ENCODE peak calls at places on chromosomes 13 and 19, in ten cellular contexts. A is PC-3; B is adrenal gland; R is heart right ventricle; Z is tibial artery; O is A673; W is CD8-positive, alpha-beta memory T cell; S is CD8-positive, alpha-beta T cell; H is bronchial epithelial cell; P is breast epithelium. K is an unnamed sample.

GRCh38 chr19:3612330-3612729 is 5.7 kb upstream of the TBXA2R start:
- DNase-seq in P (no peak), S (no peak), Z (no peak), R (no peak), B (no peak), H (no peak), O (no peak), A (no peak), W (no peak), K (no peak)

GRCh38 chr13:51538626-51539179 is 45.6 kb upstream of the WDFY2 start:
- DNase-seq in S (no peak), P (no peak), W (no peak), Z (no peak), H (no peak), B (no peak), R (no peak), O (no peak), A (no peak), K (no peak)

GRCh38 chr13:65336916-65337315 is 1893.2 kb downstream of the PCDH9 start:
- DNase-seq in W (no peak), O (peak; percentile 14), R (no peak), P (no peak), S (no peak), B (no peak), A (no peak), Z (no peak), H (no peak), K (no peak)

GRCh38 chr13:108676620-108677019 is 47.2 kb downstream of the MYO16 start:
- DNase-seq in Z (no peak), B (no peak), O (no peak), W (no peak), R (no peak), H (no peak), A (no peak), P (no peak), S (no peak), K (no peak)

GRCh38 chr19:18768997-18769891 is 21.9 kb downstream of the COMP start:
- DNase-seq in A (no peak), Z (no peak), W (no peak), P (peak; percentile 67), O (no peak), S (no peak), B (no peak), H (no peak), R (no peak), K (no peak)

GRCh38 chr19:27964165-27964564 is 1248.8 kb downstream of the UQCRFS1 start:
- DNase-seq in Z (no peak), P (no peak), A (no peak), W (no peak), O (no peak), R (no peak), B (no peak), S (no peak), H (no peak), K (no peak)

GRCh38 chr13:101829484-101829883 is 377.0 kb downstream of the ITGBL1 start:
- DNase-seq in O (no peak), A (no peak), R (no peak), H (no peak), S (no peak), Z (no peak), B (no peak), W (no peak), P (no peak), K (no peak)

GRCh38 chr19:8487137-8487851 is 15.1 kb downstream of the PRAM1 start:
- DNase-seq in W (peak; percentile 35), B (peak; percentile 40), P (no peak), H (no peak), O (no peak), S (peak; percentile 29), R (no peak), Z (no peak), A (no peak), K (no peak)

DNA sequence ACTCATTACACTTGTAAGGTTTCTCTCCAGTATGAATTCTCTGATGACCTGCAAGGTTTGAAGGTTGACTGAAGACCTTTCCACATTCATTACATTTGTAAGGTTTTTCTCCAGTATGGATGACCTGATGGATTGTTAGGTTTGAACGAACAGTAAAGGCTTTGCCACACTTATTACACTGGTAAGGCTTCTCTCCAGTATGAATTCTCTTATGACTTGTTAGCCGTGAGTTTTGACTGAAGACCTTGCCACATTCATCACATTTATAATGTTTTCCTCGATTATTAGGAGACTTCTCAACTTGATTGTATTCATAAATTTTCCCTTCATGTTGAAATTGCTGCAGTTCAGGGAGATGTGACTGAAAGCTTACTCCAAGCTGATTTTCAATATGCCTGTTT is 6.8 kb upstream of the ZNF347 start:
- DNase-seq in H (no peak), A (no peak), B (no peak), Z (no peak), W (no peak), O (no peak), S (no peak), P (no peak), R (no peak), K (no peak)
- H3K4me3 ChIP-seq in H (no peak overlapping the region), A (no peak overlapping the region), B (no peak overlapping the region), Z (no peak overlapping the region), W (no peak overlapping the region), O (no peak overlapping the region), S (no peak overlapping the region), P (no peak overlapping the region), R (no peak overlapping the region), K (no peak overlapping the region)

GRCh38 chr19:50974702-50975555 is 5.5 kb upstream of the KLK6 start:
- DNase-seq in B (no peak), R (no peak), S (no peak), H (no peak), O (no peak), Z (no peak), A (no peak), W (no peak), P (no peak), K (no peak)
- H3K27me3 ChIP-seq in B (peaks cover 8% of the 10 kb centered on the region), R (no peaks in the 10 kb centered on the region), S (no peaks in the 10 kb centered on the region), H (no peaks in the 10 kb centered on the region), O (peaks cover 40% of the 10 kb centered on the region), Z (peaks cover 19% of the 10 kb centered on the region), A (no peaks in the 10 kb centered on the region), W (no peaks in the 10 kb centered on the region), P (no peaks in the 10 kb centered on the region), K (peaks cover 81% of the 10 kb centered on the region)

GRCh38 chr19:2081873-2082810 is 14.0 kb downstream of the MOB3A start:
- DNase-seq in B (no peak), S (no peak), A (no peak), H (no peak), Z (no peak), O (no peak), P (no peak), W (peak; percentile 45), R (no peak), K (no peak)
- H3K4me3 ChIP-seq in B (no peak overlapping the region), S (peak overlapping the region; percentile 82), A (no peak overlapping the region), H (no peak overlapping the region), Z (no peak overlapping the region), O (no peak overlapping the region), P (no peak overlapping the region), W (peak overlapping the region; percentile 83), R (no peak overlapping the region), K (no peak overlapping the region)

GRCh38 chr19:45020071-45020470 is 18.8 kb upstream of the CLASRP start:
- DNase-seq in R (no peak), H (no peak), P (no peak), S (no peak), W (no peak), B (no peak), O (no peak), A (no peak), Z (no peak), K (no peak)
- H3K27me3 ChIP-seq in R (no peaks in the 10 kb centered on the region), H (no peaks in the 10 kb centered on the region), P (no peaks in the 10 kb centered on the region), S (no peaks in the 10 kb centered on the region), W (no peaks in the 10 kb centered on the region), B (no peaks in the 10 kb centered on the region), O (no peaks in the 10 kb centered on the region), A (no peaks in the 10 kb centered on the region), Z (no peaks in the 10 kb centered on the region), K (no peaks in the 10 kb centered on the region)

GRCh38 chr19:35392742-35393350 is 22.0 kb downstream of the GPR42 start:
- DNase-seq in H (no peak), O (no peak), W (no peak), Z (no peak), S (no peak), A (no peak), P (no peak), B (no peak), R (no peak), K (no peak)

GRCh38 chr19:35396240-35396885 is 25.5 kb downstream of the GPR42 start:
- DNase-seq in R (no peak), O (no peak), S (no peak), B (no peak), P (no peak), A (no peak), Z (no peak), W (no peak), H (no peak), K (no peak)

GRCh38 chr19:35398570-35398969 is 27.7 kb downstream of the GPR42 start:
- DNase-seq in S (no peak), P (no peak), H (no peak), O (no peak), R (no peak), Z (no peak), B (no peak), A (no peak), W (no peak), K (no peak)

GRCh38 chr19:35397064-35397463 is 26.2 kb downstream of the GPR42 start:
- DNase-seq in B (no peak), R (no peak), W (no peak), H (no peak), P (no peak), Z (no peak), A (no peak), S (no peak), O (no peak), K (no peak)

GRCh38 chr19:35395762-35396199 is 24.9 kb downstream of the GPR42 start:
- DNase-seq in H (no peak), S (no peak), W (no peak), O (no peak), P (no peak), B (peak; percentile 76), A (no peak), R (no peak), Z (no peak), K (no peak)
- H3K4me3 ChIP-seq in H (no peak overlapping the region), S (no peak overlapping the region), W (no peak overlapping the region), O (no peak overlapping the region), P (no peak overlapping the region), B (no peak overlapping the region), A (no peak overlapping the region), R (no peak overlapping the region), Z (no peak overlapping the region), K (no peak overlapping the region)

GRCh38 chr19:40600086-40600917 is 867 bp upstream of the LTBP4 start:
- DNase-seq in S (no peak), Z (peak; percentile 81), O (peak; percentile 65), H (no peak), W (no peak), B (no peak), A (no peak), R (peak; percentile 70), P (no peak), K (peak; percentile 60)
- H3K27me3 ChIP-seq in S (peaks cover 35% of the 10 kb centered on the region), Z (peaks cover 10% of the 10 kb centered on the region), O (no peaks in the 10 kb centered on the region), H (no peaks in the 10 kb centered on the region), W (peaks cover 42% of the 10 kb centered on the region), B (peaks cover 15% of the 10 kb centered on the region), A (no peaks in the 10 kb centered on the region), R (no peaks in the 10 kb centered on the region), P (no peaks in the 10 kb centered on the region), K (peaks cover 31% of the 10 kb centered on the region)

DNA sequence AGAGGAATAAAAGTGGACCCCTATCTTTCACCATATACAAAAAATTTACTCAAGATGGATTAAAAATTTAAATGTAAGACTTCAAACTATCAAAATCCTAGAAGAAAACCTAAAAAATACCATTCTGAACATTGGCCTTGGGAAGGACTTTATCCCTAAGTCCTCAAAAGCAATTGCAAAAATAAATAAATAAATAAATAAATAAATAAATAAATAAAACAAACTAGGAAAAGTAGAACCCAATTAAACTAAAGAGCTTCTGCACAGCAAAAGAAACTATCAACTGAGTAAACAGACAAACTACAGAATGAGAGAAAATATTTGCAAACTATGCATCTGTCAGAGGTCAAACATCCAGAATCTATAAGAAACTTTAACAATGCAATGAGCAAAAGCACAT is 874.9 kb upstream of the PCDH20 start:
- DNase-seq in S (no peak), O (no peak), W (no peak), P (no peak), Z (no peak), R (no peak), A (no peak), B (no peak), H (peak; percentile 6), K (no peak)
- H3K4me3 ChIP-seq in S (no peak overlapping the region), O (no peak overlapping the region), W (no peak overlapping the region), P (no peak overlapping the region), Z (no peak overlapping the region), R (no peak overlapping the region), A (no peak overlapping the region), B (no peak overlapping the region), H (no peak overlapping the region), K (no peak overlapping the region)

K was measured in left ventricle myocardium inferior.